ENCODE peak calls at places on chromosomes 3 and 15, in nine cellular contexts. K, V, S, R, J, Z, D, T and N are unnamed samples.

GRCh38 chr15:76196949-76197315 is 114.3 kb downstream of the ETFA start:
- DNase-seq in K (peak; percentile 73), V (no peak), S (no peak), R (no peak), J (no peak), Z (no peak), D (no peak), T (no peak), N (no peak)

GRCh38 chr3:16912400-16913263 is 27.9 kb downstream of the PLCL2 start:
- DNase-seq in K (no peak), V (no peak), S (no peak), R (no peak), J (no peak), Z (no peak), D (no peak), T (no peak), N (no peak)

GRCh38 chr3:33942483-33943150 is 144.2 kb downstream of the PDCD6IP start:
- DNase-seq in K (no peak), V (no peak), S (no peak), R (no peak), J (peak; percentile 43), Z (no peak), D (no peak), T (no peak), N (no peak)

GRCh38 chr3:64008952-64009351 is 14.3 kb downstream of the PSMD6 start:
- DNase-seq in K (no peak), V (no peak), S (no peak), R (no peak), J (no peak), Z (no peak), D (no peak), T (peak; percentile 81), N (no peak)

GRCh38 chr15:82100116-82100795 is 54.4 kb upstream of the MEX3B start:
- DNase-seq in K (no peak), V (no peak), S (no peak), R (no peak), J (no peak), Z (peak; percentile 33), D (no peak), T (no peak), N (peak; percentile 26)

GRCh38 chr15:36658321-36658720 is 78.9 kb downstream of the CDIN1 start:
- DNase-seq in K (no peak), V (no peak), S (no peak), R (no peak), J (peak; percentile 59), Z (no peak), D (no peak), T (no peak), N (no peak)

GRCh38 chr3:78732893-78733292 is 1034.9 kb downstream of the ROBO1 start:
- DNase-seq in K (no peak), V (no peak), S (no peak), R (no peak), J (no peak), Z (no peak), D (no peak), T (no peak), N (no peak)

GRCh38 chr15:101369676-101370075 is 74.6 kb upstream of the SNRPA1 start:
- DNase-seq in K (peak; percentile 9), V (no peak), S (no peak), R (no peak), J (no peak), Z (no peak), D (no peak), T (no peak), N (no peak)

GRCh38 chr15:48447657-48448056 is 116.4 kb downstream of the DUT start:
- DNase-seq in K (no peak), V (peak; percentile 46), S (no peak), R (no peak), J (peak; percentile 52), Z (no peak), D (no peak), T (peak; percentile 6), N (no peak)

DNA sequence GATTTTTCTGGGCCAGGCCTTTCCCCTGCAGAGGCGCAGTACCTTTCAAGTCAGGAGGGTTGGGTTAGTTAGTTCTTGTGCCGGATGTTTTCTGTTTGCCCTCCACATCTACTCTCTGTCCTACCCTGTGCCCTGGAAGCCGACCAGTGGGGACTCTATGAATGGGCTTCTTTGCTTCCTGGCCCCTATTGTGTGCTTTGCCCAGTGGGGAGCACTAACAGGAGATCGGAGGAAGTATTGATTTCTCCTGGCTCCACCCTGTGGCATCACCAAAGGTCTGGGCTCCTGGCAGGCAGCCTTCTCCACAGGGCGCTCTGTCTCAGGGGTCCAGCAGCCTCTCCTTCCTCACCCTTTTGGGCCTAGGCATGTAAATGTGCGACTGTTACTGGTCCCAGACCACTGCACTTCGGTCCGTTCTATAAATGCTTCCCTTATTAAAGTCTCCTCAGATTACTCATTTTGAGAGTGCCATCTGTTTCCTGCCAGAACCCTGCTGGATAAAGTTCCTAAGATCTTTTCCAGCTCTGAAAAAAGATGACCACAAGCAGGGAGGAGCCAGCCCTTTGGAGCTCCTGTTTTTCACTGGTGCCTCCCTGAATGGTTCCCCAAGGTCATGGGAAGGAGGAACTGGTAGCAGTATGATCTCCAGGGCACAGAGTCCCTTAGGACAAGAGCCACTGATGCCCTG is 44.5 kb downstream of the CTDSPL start:
- DNase-seq in K (no peak), V (peak; percentile 87), S (no peak), R (no peak), J (no peak), Z (no peak), D (no peak), T (peak; percentile 87), N (peak; percentile 28)
- H3K4me1 ChIP-seq in K (peaks cover 16% of the 10 kb centered on the region), V (peaks cover 33% of the 10 kb centered on the region), S (peaks cover 5% of the 10 kb centered on the region), R (peaks cover 7% of the 10 kb centered on the region), J (peaks cover 20% of the 10 kb centered on the region), Z (peaks cover 23% of the 10 kb centered on the region), D (peaks cover 27% of the 10 kb centered on the region), T (peaks cover 39% of the 10 kb centered on the region), N (peaks cover 25% of the 10 kb centered on the region)

GRCh38 chr3:159244927-159245326 is 443.1 kb downstream of the MFSD1 start:
- DNase-seq in K (no peak), V (no peak), S (no peak), R (no peak), J (no peak), Z (no peak), D (no peak), T (no peak), N (no peak)
- H3K27me3 ChIP-seq in K (no peaks in the 10 kb centered on the region), V (no peaks in the 10 kb centered on the region), S (no peaks in the 10 kb centered on the region), R (no peaks in the 10 kb centered on the region), J (no peaks in the 10 kb centered on the region), Z (no peaks in the 10 kb centered on the region), D (no peaks in the 10 kb centered on the region), T (no peaks in the 10 kb centered on the region), N (no peaks in the 10 kb centered on the region)

DNA sequence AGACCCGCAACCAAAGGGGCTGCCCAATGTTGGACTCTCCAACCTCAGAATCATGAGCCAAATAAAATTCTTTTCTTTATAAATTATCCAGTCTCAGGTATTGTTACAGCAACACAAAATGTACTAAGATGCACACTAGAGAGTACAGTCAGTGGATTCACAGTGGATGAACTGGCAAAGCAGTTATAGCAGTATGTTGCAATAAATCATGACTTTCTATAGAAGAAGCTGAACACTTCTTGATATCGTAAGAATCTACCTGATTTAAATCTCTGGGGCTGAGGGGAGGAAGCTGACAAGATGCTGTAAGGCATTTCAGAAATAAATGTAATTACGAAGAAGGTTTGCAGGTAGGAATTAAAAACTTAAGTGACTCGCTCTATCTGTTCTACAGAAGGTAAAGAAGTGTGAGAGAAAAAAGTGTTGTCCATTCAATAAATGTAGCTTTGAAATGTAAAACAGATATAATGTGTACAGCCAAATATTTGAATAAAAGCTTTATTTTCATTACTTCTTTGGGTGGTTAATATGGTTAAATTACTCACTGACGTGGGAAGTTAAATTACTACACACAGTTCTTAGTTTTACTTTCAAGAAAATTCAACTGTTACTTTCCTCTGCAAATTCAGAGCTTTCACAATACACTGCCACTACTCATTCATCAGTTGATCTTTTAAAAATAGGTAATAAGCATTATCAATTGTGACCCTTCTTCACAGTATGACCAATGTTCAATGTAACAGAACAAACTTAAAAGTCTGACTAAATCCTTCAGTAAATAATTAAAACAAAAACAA is 439.1 kb downstream of the SHQ1 start:
- DNase-seq in K (no peak), V (no peak), S (no peak), R (no peak), J (no peak), Z (no peak), D (no peak), T (no peak), N (no peak)
- H3K4me1 ChIP-seq in K (peaks cover 68% of the 10 kb centered on the region), V (no peaks in the 10 kb centered on the region), S (peaks cover 12% of the 10 kb centered on the region), R (peaks cover 32% of the 10 kb centered on the region), J (peaks cover 17% of the 10 kb centered on the region), Z (peaks cover 5% of the 10 kb centered on the region), D (peaks cover 52% of the 10 kb centered on the region), T (peaks cover 11% of the 10 kb centered on the region), N (no peaks in the 10 kb centered on the region)

DNA sequence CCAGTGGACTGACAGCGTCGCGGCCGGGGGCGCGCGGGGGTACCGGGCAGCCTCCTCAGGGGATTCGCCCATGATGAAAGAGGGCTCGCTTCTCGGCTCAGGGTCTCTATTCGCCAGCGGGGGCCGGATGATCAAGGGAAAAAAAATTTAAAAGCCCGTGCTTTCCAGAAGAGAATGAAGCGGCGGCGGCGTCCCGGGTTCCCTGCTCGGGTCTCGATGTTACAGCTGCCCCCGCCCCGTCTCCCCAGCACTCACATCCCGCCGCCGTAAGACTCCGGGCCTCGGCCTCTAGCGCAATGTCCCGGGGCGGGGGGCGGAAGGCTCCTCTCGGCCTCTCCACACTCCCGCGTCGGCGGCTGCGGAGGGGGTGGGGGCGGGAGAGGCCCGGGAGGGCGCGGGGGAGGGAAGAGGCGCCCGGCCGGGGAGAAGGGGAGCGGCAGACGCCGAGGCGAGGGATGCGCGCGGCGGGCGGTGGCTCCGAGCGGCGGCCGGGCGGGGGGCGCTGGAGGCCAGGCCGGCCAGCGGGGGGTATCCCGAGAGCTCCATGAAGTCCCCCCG is 4.4 kb downstream of the PTH1R start:
- DNase-seq in K (no peak), V (peak; percentile 25), S (no peak), R (no peak), J (no peak), Z (no peak), D (no peak), T (no peak), N (peak; percentile 25)
- H3K27me3 ChIP-seq in K (peaks cover 4% of the 10 kb centered on the region), V (peaks cover 41% of the 10 kb centered on the region), S (no peaks in the 10 kb centered on the region), R (peaks cover 35% of the 10 kb centered on the region), J (peaks cover 22% of the 10 kb centered on the region), Z (peaks cover 58% of the 10 kb centered on the region), D (peaks cover 19% of the 10 kb centered on the region), T (peaks cover 44% of the 10 kb centered on the region), N (peaks cover 24% of the 10 kb centered on the region)

DNA sequence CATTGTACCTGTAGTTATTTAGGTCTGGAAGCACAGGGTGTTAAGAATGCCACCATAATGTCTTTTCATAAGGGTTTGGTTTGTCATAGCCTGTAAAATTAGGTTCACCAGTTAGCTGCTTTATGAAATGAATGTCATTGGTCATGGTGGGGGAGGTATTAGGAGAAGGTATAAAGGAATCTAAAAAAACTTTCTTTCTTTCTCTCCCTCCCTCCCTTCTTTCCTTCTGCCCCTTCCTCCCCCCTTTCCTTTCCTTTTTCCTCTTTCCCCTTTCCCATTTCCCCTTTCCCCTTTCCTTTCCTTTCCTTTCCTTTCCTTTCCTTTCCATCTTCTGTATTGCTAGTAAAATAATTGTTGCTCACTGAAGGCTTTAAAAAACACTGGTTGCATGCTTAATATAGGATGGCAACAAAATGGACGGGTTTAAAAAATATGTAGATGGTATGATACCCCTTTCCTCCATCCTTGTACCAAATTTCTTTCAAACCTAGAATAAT is 9.6 kb downstream of the ATP2C1 start:
- DNase-seq in K (no peak), V (no peak), S (no peak), R (no peak), J (no peak), Z (no peak), D (no peak), T (no peak), N (no peak)
- H3K4me1 ChIP-seq in K (peaks cover 62% of the 10 kb centered on the region), V (no peaks in the 10 kb centered on the region), S (peaks cover 8% of the 10 kb centered on the region), R (no peaks in the 10 kb centered on the region), J (peaks cover 12% of the 10 kb centered on the region), Z (no peaks in the 10 kb centered on the region), D (peaks cover 5% of the 10 kb centered on the region), T (peaks cover 7% of the 10 kb centered on the region), N (no peaks in the 10 kb centered on the region)